ENCODE peak calls at places on chromosomes 13 and 19, in four cellular contexts. T is Jurkat, Clone E6-1; A is stomach; X is tibial nerve. J is an unnamed sample.

GRCh38 chr19:53813996-53814395 is 10.1 kb downstream of the NLRP12 start:
- DNase-seq in T (no peak), A (no peak), X (no peak), J (no peak)

GRCh38 chr19:11576186-11576585 is 1.3 kb downstream of the ACP5 start:
- DNase-seq in T (no peak), A (no peak), X (no peak), J (no peak)

GRCh38 chr19:52296400-52296772 is 583 bp upstream of the ZNF480 start:
- DNase-seq in T (peak), A (no peak), X (no peak), J (peak)

GRCh38 chr19:42038675-42039074 is 31.3 kb downstream of the GRIK5 start:
- DNase-seq in T (no peak), A (no peak), X (no peak), J (no peak)

GRCh38 chr13:65913173-65913572 is 1317.0 kb downstream of the PCDH9 start:
- DNase-seq in T (no peak), A (no peak), X (no peak), J (no peak)

GRCh38 chr13:37319041-37319443 is 213.6 kb upstream of the CSNK1A1L start:
- DNase-seq in T (no peak), A (no peak), X (no peak), J (no peak)

GRCh38 chr13:80239571-80240255 is 101.2 kb downstream of the SPRY2 start:
- DNase-seq in T (no peak), A (no peak), X (no peak), J (no peak)

GRCh38 chr13:20685042-20685441 is 18.5 kb upstream of the IL17D start:
- DNase-seq in T (no peak), A (no peak), X (no peak), J (no peak)

GRCh38 chr13:85650613-85651012 is 148.6 kb downstream of the SLITRK6 start:
- DNase-seq in T (no peak), A (no peak), X (no peak), J (no peak)

GRCh38 chr19:8145969-8146368 is 3.4 kb downstream of the FBN3 start:
- DNase-seq in T (no peak), A (no peak), X (no peak), J (no peak)

GRCh38 chr19:49854861-49855263 is 3.9 kb downstream of the PTOV1 start:
- DNase-seq in T (no peak), A (no peak), X (no peak), J (no peak)

GRCh38 chr19:55460670-55461258 is 678 bp downstream of the ISOC2 start:
- DNase-seq in T (no peak), A (peak), X (peak), J (peak)

GRCh38 chr19:1177322-1178114 is 3.5 kb upstream of the SBNO2 start:
- DNase-seq in T (no peak), A (no peak), X (no peak), J (peak)

GRCh38 chr13:30585748-30586262 is 31.9 kb upstream of the USPL1 start:
- DNase-seq in T (no peak), A (no peak), X (no peak), J (peak)

GRCh38 chr19:28519950-28520861 is 692.7 kb downstream of the UQCRFS1 start:
- DNase-seq in T (no peak), A (no peak), X (no peak), J (no peak)